ENCODE peak calls at places on chromosome 15, in eight cellular contexts. G is ELF-1; K is coronary artery; M is SW 1271; C is anterior cingulate cortex; V is CD4-positive, alpha-beta memory T cell; A is stimulated activated naive CD4-positive, alpha-beta T cell; T is NCI-H524 treated with DMSO at 0.1 percent for 48 hours. Q is an unnamed sample.

GRCh38 chr15:44882499-44882968 is 74.0 kb upstream of the TERB2 start:
- DNase-seq in M (no peak), V (no peak), A (no peak), C (no peak), K (no peak), T (no peak), G (no peak), Q (no peak)

GRCh38 chr15:48644498-48644826 is 1.0 kb downstream of the FBN1 start:
- DNase-seq in A (no peak), V (no peak), G (no peak), K (peak), C (no peak), T (no peak), M (no peak), Q (peak)

GRCh38 chr15:95300958-95301357 is 1029.5 kb upstream of the NR2F2 start:
- DNase-seq in G (no peak), C (no peak), T (no peak), M (no peak), K (no peak), A (no peak), V (no peak), Q (no peak)

GRCh38 chr15:47742742-47743141 is 25.4 kb downstream of the SEMA6D start:
- DNase-seq in V (no peak), G (no peak), A (no peak), K (no peak), M (no peak), C (no peak), T (no peak), Q (no peak)

GRCh38 chr15:83626171-83626802 is 27.6 kb upstream of the ADAMTSL3 start:
- DNase-seq in V (no peak), T (no peak), C (no peak), A (no peak), M (no peak), G (no peak), K (no peak), Q (no peak)

GRCh38 chr15:48939686-48940085 is 24.0 kb downstream of the SHC4 start:
- DNase-seq in A (no peak), C (no peak), G (no peak), K (no peak), M (no peak), T (no peak), V (no peak), Q (no peak)

GRCh38 chr15:79102595-79102994 is 12.0 kb upstream of the RASGRF1 start:
- DNase-seq in C (no peak), A (no peak), M (no peak), T (no peak), K (peak), G (no peak), V (no peak), Q (no peak)

GRCh38 chr15:94576889-94577533 is 345.6 kb downstream of the MCTP2 start:
- DNase-seq in V (peak), K (no peak), G (peak), M (peak), A (peak), T (no peak), C (no peak), Q (no peak)

GRCh38 chr15:31360843-31361763 is 34.5 kb downstream of the KLF13 start:
- DNase-seq in C (no peak), T (no peak), A (peak), G (no peak), M (no peak), V (peak), K (no peak), Q (no peak)

GRCh38 chr15:70669966-70670658 is 93.2 kb downstream of the UACA start:
- DNase-seq in K (no peak), V (no peak), A (no peak), C (no peak), G (peak), T (no peak), M (no peak), Q (no peak)

GRCh38 chr15:72902245-72902928 is 118.8 kb upstream of the ADPGK start:
- DNase-seq in V (no peak), M (no peak), T (no peak), A (no peak), G (peak), K (peak), C (peak), Q (peak)

GRCh38 chr15:71060983-71061382 is 54.3 kb upstream of the THSD4 start:
- DNase-seq in K (no peak), G (no peak), M (peak), A (no peak), V (no peak), T (no peak), C (no peak), Q (no peak)

GRCh38 chr15:101254157-101255065 is 2.6 kb upstream of the CHSY1 start:
- DNase-seq in C (no peak), V (no peak), G (no peak), T (no peak), M (no peak), A (no peak), K (no peak), Q (no peak)

GRCh38 chr15:99055555-99056134 is 48.1 kb upstream of the PGPEP1L start:
- DNase-seq in A (no peak), M (no peak), T (peak), C (no peak), V (no peak), K (no peak), G (no peak), Q (no peak)

GRCh38 chr15:62426387-62426956 is 261.4 kb upstream of the C2CD4B start:
- DNase-seq in C (no peak), M (no peak), V (no peak), T (no peak), K (no peak), G (no peak), A (no peak), Q (no peak)

GRCh38 chr15:80483656-80484055 is 79.5 kb downstream of the ARNT2 start:
- DNase-seq in T (no peak), M (no peak), C (no peak), K (no peak), V (no peak), G (no peak), A (no peak), Q (no peak)

GRCh38 chr15:55005679-55006078 is 191.1 kb downstream of the RSL24D1 start:
- DNase-seq in G (no peak), T (no peak), M (no peak), V (no peak), K (no peak), C (no peak), A (no peak), Q (no peak)

GRCh38 chr15:39361497-39361896 is 219.4 kb upstream of the THBS1 start:
- DNase-seq in K (no peak), V (no peak), C (no peak), T (no peak), G (no peak), M (no peak), A (no peak), Q (no peak)

GRCh38 chr15:89171136-89172072 is 50.0 kb downstream of the RLBP1 start:
- DNase-seq in G (peak), A (peak), M (peak), C (no peak), K (no peak), V (peak), T (no peak), Q (no peak)

GRCh38 chr15:64695571-64695992 is 79.8 kb downstream of the RBPMS2 start:
- DNase-seq in M (no peak), K (no peak), V (no peak), C (no peak), A (no peak), G (no peak), T (no peak), Q (no peak)

GRCh38 chr15:89806217-89806564 is 8.5 kb downstream of the ANPEP start:
- DNase-seq in M (no peak), C (no peak), G (no peak), T (no peak), V (no peak), K (no peak), A (no peak), Q (no peak)

GRCh38 chr15:68354923-68355322 is 77.0 kb downstream of the ITGA11 start:
- DNase-seq in C (no peak), V (no peak), K (no peak), A (no peak), M (peak), T (no peak), G (peak), Q (no peak)

GRCh38 chr15:90550919-90551318 is 21.2 kb downstream of the CRTC3 start:
- DNase-seq in K (no peak), V (no peak), T (no peak), A (no peak), M (no peak), G (no peak), C (no peak), Q (no peak)

GRCh38 chr15:89496155-89497098 is at the start of gene RHCG:
- DNase-seq in V (no peak), A (no peak), C (no peak), G (peak), M (peak), K (peak), T (no peak), Q (peak)

GRCh38 chr15:100537326-100537725 is 8.6 kb upstream of the CERS3 start:
- DNase-seq in C (no peak), G (no peak), M (no peak), V (no peak), A (no peak), K (no peak), T (no peak), Q (no peak)

GRCh38 chr15:73983211-73983727 is 8.8 kb downstream of the STOML1 start:
- DNase-seq in T (no peak), G (no peak), C (no peak), A (no peak), M (peak), V (no peak), K (no peak), Q (no peak)

GRCh38 chr15:43912991-43913927 is 86.5 kb downstream of the WDR76 start:
- DNase-seq in C (no peak), T (no peak), G (peak), K (no peak), M (peak), A (no peak), V (no peak), Q (peak)

GRCh38 chr15:70023064-70023768 is 74.5 kb downstream of the TLE3 start:
- DNase-seq in T (no peak), A (peak), G (no peak), C (no peak), V (peak), M (peak), K (no peak), Q (no peak)

GRCh38 chr15:62296756-62297507 is 131.8 kb upstream of the C2CD4B start:
- DNase-seq in T (no peak), M (no peak), V (no peak), G (peak), C (no peak), A (no peak), K (no peak), Q (no peak)

GRCh38 chr15:51739056-51739455 is 1.6 kb upstream of the LYSMD2 start:
- DNase-seq in A (no peak), G (no peak), C (no peak), T (no peak), V (no peak), K (no peak), M (no peak), Q (no peak)

GRCh38 chr15:82810061-82810862 is 834 bp downstream of the WHAMM start:
- DNase-seq in V (peak), T (no peak), K (no peak), A (peak), G (peak), C (no peak), M (peak), Q (peak)

GRCh38 chr15:88690331-88690730 is 51.5 kb downstream of the ISG20 start:
- DNase-seq in T (no peak), K (peak), G (no peak), V (no peak), M (no peak), C (peak), A (no peak), Q (no peak)

GRCh38 chr15:60389261-60390077 is 8.3 kb downstream of the ANXA2 start:
- DNase-seq in A (peak), T (no peak), V (peak), G (no peak), M (no peak), C (no peak), K (no peak), Q (no peak)

GRCh38 chr15:98727115-98728040 is 79.0 kb downstream of the IGF1R start:
- DNase-seq in T (no peak), M (peak), K (peak), C (no peak), V (no peak), G (peak), A (no peak), Q (no peak)

GRCh38 chr15:62071711-62072308 is 5.0 kb downstream of the C2CD4A start:
- DNase-seq in V (peak), T (no peak), K (no peak), G (no peak), M (peak), A (peak), C (no peak), Q (no peak)

GRCh38 chr15:26028086-26028740 is 165.1 kb upstream of the ATP10A start:
- DNase-seq in C (no peak), K (no peak), G (peak), V (no peak), T (no peak), A (no peak), M (no peak), Q (no peak)

GRCh38 chr15:99324082-99324620 is 72.9 kb downstream of the LRRC28 start:
- DNase-seq in G (no peak), T (no peak), A (no peak), M (peak), V (no peak), K (no peak), C (no peak), Q (no peak)

GRCh38 chr15:67042490-67043181 is 22.8 kb upstream of the SMAD3 start:
- DNase-seq in C (no peak), K (no peak), T (no peak), M (no peak), V (no peak), G (no peak), A (no peak), Q (peak)

Q was measured in nucleus accumbens.